ENCODE peak calls at places on chromosomes 5 and 9, in nine cellular contexts. U, G, F, J, X, A, R, Y and W are unnamed samples.

GRCh38 chr5:121174351-121174750 is 677.3 kb upstream of the FTMT start:
- DNase-seq in R (no peak), F (no peak), J (no peak), G (no peak), U (no peak), Y (no peak), X (no peak), A (peak), W (no peak)

GRCh38 chr5:110054240-110054639 is 364.5 kb downstream of the MAN2A1 start:
- DNase-seq in J (peak), R (peak), Y (no peak), U (peak), G (peak), X (peak), F (peak), A (peak), W (peak)

GRCh38 chr9:35728041-35728971 is 3.7 kb downstream of the TLN1 start:
- DNase-seq in R (no peak), A (peak), J (peak), X (no peak), G (no peak), Y (peak), F (peak), U (peak), W (peak)

GRCh38 chr5:21810737-21811316 is 1042.3 kb downstream of the CDH12 start:
- DNase-seq in F (no peak), U (no peak), X (no peak), A (no peak), G (no peak), Y (no peak), R (peak), J (no peak), W (no peak)

GRCh38 chr5:178662541-178662860 is 35.7 kb upstream of the CLK4 start:
- DNase-seq in F (no peak), U (no peak), X (no peak), J (no peak), Y (no peak), A (no peak), G (no peak), R (no peak), W (no peak)

GRCh38 chr9:124355941-124356744 is 59.1 kb downstream of the PSMB7 start:
- DNase-seq in G (no peak), X (no peak), F (no peak), A (no peak), J (no peak), U (no peak), Y (no peak), R (no peak), W (no peak)

GRCh38 chr5:59840200-59840601 is 53.3 kb downstream of the PDE4D start:
- DNase-seq in F (no peak), R (no peak), A (peak), U (peak), X (no peak), G (no peak), Y (no peak), J (peak), W (no peak)

GRCh38 chr5:127176769-127177168 is 103.5 kb upstream of the C5orf63 start:
- DNase-seq in X (no peak), Y (no peak), R (no peak), J (no peak), F (no peak), G (no peak), A (no peak), U (no peak), W (no peak)

GRCh38 chr5:142145106-142145900 is 36.7 kb downstream of the NDFIP1 start:
- DNase-seq in X (peak), G (peak), A (peak), F (no peak), Y (no peak), R (peak), U (peak), J (peak), W (peak)

GRCh38 chr5:378301-378891 is 56.9 kb downstream of the AHRR start:
- DNase-seq in G (no peak), F (peak), R (no peak), J (peak), Y (no peak), X (no peak), A (peak), U (peak), W (peak)